ENCODE peak calls at places on chromosome 22, in five cellular contexts. One of them, this sample, is unnamed.

GRCh38 chr22:32695451-32695891 is 106.0 kb upstream of the TIMP3 start:
- DNase-seq in K562: no peak
- DNase-seq in HCT116: peak; percentile 21
- DNase-seq in H1: no peak
- DNase-seq in IMR-90: peak; percentile 95
- DNase-seq in this sample: peak; percentile 44

GRCh38 chr22:28882545-28882877 is 861 bp upstream of the ZNRF3 start:
- DNase-seq in K562: peak; percentile 11
- DNase-seq in HCT116: peak; percentile 8
- DNase-seq in H1: no peak
- DNase-seq in IMR-90: no peak
- DNase-seq in this sample: no peak

GRCh38 chr22:24834845-24835570 is 29.0 kb downstream of the SGSM1 start:
- DNase-seq in K562: no peak
- DNase-seq in HCT116: peak; percentile 37
- DNase-seq in H1: peak; percentile 57
- DNase-seq in IMR-90: peak; percentile 11
- DNase-seq in this sample: peak; percentile 39

GRCh38 chr22:36220457-36220921 is 18.8 kb downstream of the APOL2 start:
- DNase-seq in K562: no peak
- DNase-seq in HCT116: no peak
- DNase-seq in H1: no peak
- DNase-seq in IMR-90: peak; percentile 59
- DNase-seq in this sample: peak; percentile 30

GRCh38 chr22:36326178-36327161 is 61.3 kb downstream of the MYH9 start:
- DNase-seq in K562: no peak
- DNase-seq in HCT116: no peak
- DNase-seq in H1: no peak
- DNase-seq in IMR-90: no peak
- DNase-seq in this sample: no peak

GRCh38 chr22:21045585-21046294 is at the start of gene LRRC74B:
- DNase-seq in K562: peak; percentile 100
- DNase-seq in HCT116: peak; percentile 63
- DNase-seq in H1: peak; percentile 97
- DNase-seq in IMR-90: peak; percentile 87
- DNase-seq in this sample: peak; percentile 89

GRCh38 chr22:19446603-19447387 is 716 bp downstream of the C22orf39 start:
- DNase-seq in K562: no peak
- DNase-seq in HCT116: no peak
- DNase-seq in H1: no peak
- DNase-seq in IMR-90: no peak
- DNase-seq in this sample: no peak

GRCh38 chr22:27372969-27373670 is 428.4 kb downstream of the MN1 start:
- DNase-seq in K562: no peak
- DNase-seq in HCT116: no peak
- DNase-seq in H1: peak; percentile 88
- DNase-seq in IMR-90: no peak
- DNase-seq in this sample: no peak

GRCh38 chr22:37197451-37198289 is 9.6 kb upstream of the C1QTNF6 start:
- DNase-seq in K562: no peak
- DNase-seq in HCT116: peak; percentile 92
- DNase-seq in H1: no peak
- DNase-seq in IMR-90: peak; percentile 61
- DNase-seq in this sample: peak; percentile 96

GRCh38 chr22:44273175-44273574 is 39.6 kb downstream of the SHISAL1 start:
- DNase-seq in K562: no peak
- DNase-seq in HCT116: no peak
- DNase-seq in H1: no peak
- DNase-seq in IMR-90: no peak
- DNase-seq in this sample: no peak

GRCh38 chr22:17562906-17563870 is at the start of gene SLC25A18:
- DNase-seq in K562: peak; percentile 46
- DNase-seq in HCT116: no peak
- DNase-seq in H1: peak; percentile 56
- DNase-seq in IMR-90: no peak
- DNase-seq in this sample: no peak

GRCh38 chr22:35883028-35883620 is 145.5 kb downstream of the RBFOX2 start:
- DNase-seq in K562: no peak
- DNase-seq in HCT116: peak; percentile 31
- DNase-seq in H1: no peak
- DNase-seq in IMR-90: peak; percentile 55
- DNase-seq in this sample: peak; percentile 7

GRCh38 chr22:22896601-22897000 is 9.0 kb downstream of the IGLL5 start:
- DNase-seq in K562: peak; percentile 56
- DNase-seq in HCT116: no peak
- DNase-seq in H1: no peak
- DNase-seq in IMR-90: no peak
- DNase-seq in this sample: no peak

GRCh38 chr22:33842421-33843094 is 77.7 kb downstream of the LARGE1 start:
- DNase-seq in K562: no peak
- DNase-seq in HCT116: no peak
- DNase-seq in H1: no peak
- DNase-seq in IMR-90: no peak
- DNase-seq in this sample: no peak

GRCh38 chr22:27461470-27461869 is 340.1 kb downstream of the MN1 start:
- DNase-seq in K562: no peak
- DNase-seq in HCT116: no peak
- DNase-seq in H1: no peak
- DNase-seq in IMR-90: peak; percentile 92
- DNase-seq in this sample: peak; percentile 58

GRCh38 chr22:26718905-26719304 is 61.5 kb downstream of the MIAT start:
- DNase-seq in K562: no peak
- DNase-seq in HCT116: no peak
- DNase-seq in H1: no peak
- DNase-seq in IMR-90: peak; percentile 91
- DNase-seq in this sample: peak; percentile 73

GRCh38 chr22:37894939-37895670 is 11.0 kb upstream of the MICALL1 start:
- DNase-seq in K562: no peak
- DNase-seq in HCT116: no peak
- DNase-seq in H1: peak; percentile 65
- DNase-seq in IMR-90: no peak
- DNase-seq in this sample: no peak

GRCh38 chr22:17007257-17007656 is 765 bp downstream of the GAB4 start:
- DNase-seq in K562: no peak
- DNase-seq in HCT116: no peak
- DNase-seq in H1: peak; percentile 64
- DNase-seq in IMR-90: no peak
- DNase-seq in this sample: no peak

GRCh38 chr22:48366591-48366990 is 1461.1 kb downstream of the BRD1 start:
- DNase-seq in K562: no peak
- DNase-seq in HCT116: no peak
- DNase-seq in H1: peak; percentile 37
- DNase-seq in IMR-90: no peak
- DNase-seq in this sample: no peak

GRCh38 chr22:41659941-41660340 is 28.7 kb downstream of the SNU13 start:
- DNase-seq in K562: no peak
- DNase-seq in HCT116: no peak
- DNase-seq in H1: no peak
- DNase-seq in IMR-90: no peak
- DNase-seq in this sample: no peak

GRCh38 chr22:23233746-23234408 is 53.6 kb downstream of the BCR start:
- DNase-seq in K562: peak; percentile 63
- DNase-seq in HCT116: no peak
- DNase-seq in H1: no peak
- DNase-seq in IMR-90: peak; percentile 92
- DNase-seq in this sample: no peak

GRCh38 chr22:36086170-36086490 is 57.5 kb upstream of the RBFOX2 start:
- DNase-seq in K562: peak; percentile 54
- DNase-seq in HCT116: no peak
- DNase-seq in H1: peak; percentile 59
- DNase-seq in IMR-90: no peak
- DNase-seq in this sample: peak; percentile 48

GRCh38 chr22:35367331-35367886 is 13.5 kb upstream of the HMOX1 start:
- DNase-seq in K562: no peak
- DNase-seq in HCT116: no peak
- DNase-seq in H1: no peak
- DNase-seq in IMR-90: no peak
- DNase-seq in this sample: no peak

GRCh38 chr22:22750335-22751042 is 106.1 kb downstream of the GGTLC2 start:
- DNase-seq in K562: no peak
- DNase-seq in HCT116: no peak
- DNase-seq in H1: no peak
- DNase-seq in IMR-90: no peak
- DNase-seq in this sample: no peak

GRCh38 chr22:45154383-45154782 is 9.3 kb upstream of the NUP50 start:
- DNase-seq in K562: no peak
- DNase-seq in HCT116: no peak
- DNase-seq in H1: no peak
- DNase-seq in IMR-90: peak; percentile 67
- DNase-seq in this sample: no peak

GRCh38 chr22:33851240-33851639 is 69.0 kb downstream of the LARGE1 start:
- DNase-seq in K562: no peak
- DNase-seq in HCT116: no peak
- DNase-seq in H1: no peak
- DNase-seq in IMR-90: peak; percentile 44
- DNase-seq in this sample: no peak

GRCh38 chr22:44693756-44694155 is 8.2 kb upstream of the PRR5 start:
- DNase-seq in K562: no peak
- DNase-seq in HCT116: no peak
- DNase-seq in H1: no peak
- DNase-seq in IMR-90: no peak
- DNase-seq in this sample: no peak

GRCh38 chr22:49614966-49615965 is 212.4 kb downstream of the BRD1 start:
- DNase-seq in K562: no peak
- DNase-seq in HCT116: no peak
- DNase-seq in H1: no peak
- DNase-seq in IMR-90: no peak
- DNase-seq in this sample: no peak

GRCh38 chr22:33957086-33957485 is 36.8 kb upstream of the LARGE1 start:
- DNase-seq in K562: no peak
- DNase-seq in HCT116: no peak
- DNase-seq in H1: no peak
- DNase-seq in IMR-90: no peak
- DNase-seq in this sample: no peak

GRCh38 chr22:47032956-47033647 is 270.7 kb downstream of the TBC1D22A start:
- DNase-seq in K562: no peak
- DNase-seq in HCT116: no peak
- DNase-seq in H1: no peak
- DNase-seq in IMR-90: no peak
- DNase-seq in this sample: no peak
- H3K4me2 ChIP-seq in K562: no peak overlapping the region
- H3K4me2 ChIP-seq in HCT116: no peak overlapping the region
- H3K4me2 ChIP-seq in H1: no peak overlapping the region
- H3K4me2 ChIP-seq in IMR-90: no peak overlapping the region
- H3K4me2 ChIP-seq in this sample: no peak overlapping the region

DNA sequence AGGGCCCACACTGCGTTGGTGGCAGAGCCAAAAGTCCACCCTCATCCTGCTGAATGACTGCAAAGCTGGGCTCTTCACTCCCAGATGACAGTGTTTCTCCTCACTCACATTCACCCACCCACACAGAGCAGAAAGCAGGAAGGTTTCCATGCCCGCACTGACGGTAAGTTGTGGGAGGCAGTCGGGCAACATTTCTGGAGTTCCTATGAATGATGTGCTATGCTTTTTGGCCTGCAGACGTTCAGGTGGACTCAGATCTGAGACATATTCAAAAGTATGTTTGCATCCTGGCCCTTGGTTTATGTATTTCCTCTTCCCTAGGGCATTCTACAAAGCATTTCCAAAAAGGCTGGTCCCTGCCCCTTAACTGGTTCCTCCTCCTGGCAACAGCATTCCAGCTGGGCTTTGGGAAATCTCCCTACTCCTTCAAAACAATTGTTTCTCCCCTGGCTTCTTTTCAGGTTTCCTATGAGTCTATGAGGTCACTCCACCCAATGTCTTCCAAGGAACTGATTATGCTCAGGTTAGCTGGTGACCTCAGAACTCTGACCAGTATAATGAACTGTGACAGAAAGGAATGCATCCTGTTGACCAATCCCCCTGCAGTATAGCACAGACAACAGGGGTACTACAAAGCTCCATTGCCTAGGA is 36.4 kb downstream of the PACSIN2 start:
- DNase-seq in K562: no peak
- DNase-seq in HCT116: no peak
- DNase-seq in H1: no peak
- DNase-seq in IMR-90: peak; percentile 66
- DNase-seq in this sample: no peak
- TF ChIP-seq RAD21 in K562: no peak
- TF ChIP-seq RAD21 in HCT116: no peak
- TF ChIP-seq RAD21 in H1: no peak
- TF ChIP-seq RAD21 in IMR-90: no peak
- TF ChIP-seq RAD21 in this sample: no peak

GRCh38 chr22:31253949-31254348 is 38.3 kb downstream of the PIK3IP1 start:
- DNase-seq in K562: no peak
- DNase-seq in HCT116: no peak
- DNase-seq in H1: no peak
- DNase-seq in IMR-90: no peak
- DNase-seq in this sample: no peak
- H3K4me2 ChIP-seq in K562: no peak overlapping the region
- H3K4me2 ChIP-seq in HCT116: peak overlapping the region; percentile 47
- H3K4me2 ChIP-seq in H1: no peak overlapping the region
- H3K4me2 ChIP-seq in IMR-90: no peak overlapping the region
- H3K4me2 ChIP-seq in this sample: no peak overlapping the region

DNA sequence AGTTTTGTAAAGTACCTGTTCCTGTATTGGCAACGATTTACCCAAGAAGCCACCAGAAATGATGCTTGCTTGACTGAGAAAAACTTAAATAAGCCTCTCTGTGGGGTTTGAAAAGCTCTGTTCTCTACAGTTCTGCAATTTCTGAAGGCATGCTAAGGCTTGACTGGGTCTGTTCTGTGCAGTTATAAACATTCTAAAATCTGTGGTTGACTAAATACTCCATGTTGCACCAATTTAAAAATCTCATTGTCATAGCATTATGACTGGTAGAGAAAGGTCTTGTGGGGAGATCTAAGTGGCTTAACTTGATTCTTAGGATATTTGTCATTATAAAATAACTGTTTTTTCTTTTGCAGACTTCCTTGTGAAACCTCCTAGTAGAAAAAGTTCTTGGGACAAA is 73.7 kb downstream of the MTMR3 start:
- DNase-seq in K562: no peak
- DNase-seq in HCT116: no peak
- DNase-seq in H1: no peak
- DNase-seq in IMR-90: peak; percentile 12
- DNase-seq in this sample: no peak
- TF ChIP-seq RAD21 in K562: no peak
- TF ChIP-seq RAD21 in HCT116: no peak
- TF ChIP-seq RAD21 in H1: no peak
- TF ChIP-seq RAD21 in IMR-90: no peak
- TF ChIP-seq RAD21 in this sample: no peak